ENCODE peak calls at places on chromosomes 3 and 15, in six cellular contexts. L is GF-D8; Q is lower leg skin; F is CD8-positive, alpha-beta T cell; N is D341Med; S is AG08395. B is an unnamed sample.

GRCh38 chr15:65901336-65901735 is 32.0 kb downstream of the RAB11A start:
- DNase-seq in F (no peak), N (no peak), L (no peak), Q (no peak), S (no peak), B (no peak)

GRCh38 chr15:63240136-63240535 is 37.3 kb upstream of the APH1B start:
- DNase-seq in L (no peak), S (no peak), Q (no peak), F (no peak), N (no peak), B (peak; percentile 10)

GRCh38 chr3:134485075-134485536 is 679 bp downstream of the ANAPC13 start:
- DNase-seq in F (no peak), L (no peak), Q (no peak), S (no peak), N (peak; percentile 56), B (peak; percentile 65)

GRCh38 chr3:64166584-64167155 is 58.6 kb downstream of the PRICKLE2 start:
- DNase-seq in S (no peak), Q (no peak), F (no peak), L (no peak), N (peak; percentile 50), B (peak; percentile 70)

GRCh38 chr3:25103391-25103790 is 324.7 kb upstream of the RARB start:
- DNase-seq in S (no peak), L (no peak), F (no peak), N (no peak), Q (no peak), B (no peak)

GRCh38 chr3:55818485-55818884 is 331.4 kb upstream of the WNT5A start:
- DNase-seq in S (no peak), L (no peak), Q (no peak), F (no peak), N (no peak), B (peak; percentile 0)

GRCh38 chr15:67144609-67145306 is 79.4 kb downstream of the SMAD3 start:
- DNase-seq in F (no peak), L (peak; percentile 13), N (no peak), Q (no peak), S (no peak), B (no peak)

GRCh38 chr15:90058308-90058707 is 44.0 kb downstream of the IDH2 start:
- DNase-seq in S (no peak), L (no peak), N (no peak), F (no peak), Q (no peak), B (no peak)

GRCh38 chr15:34821907-34822306 is 26.6 kb upstream of the ACTC1 start:
- DNase-seq in L (no peak), F (no peak), Q (no peak), N (peak; percentile 45), S (no peak), B (peak; percentile 93)

GRCh38 chr15:100714034-100714748 is 111.8 kb downstream of the ASB7 start:
- DNase-seq in L (no peak), F (no peak), S (no peak), Q (no peak), N (peak; percentile 10), B (no peak)

GRCh38 chr3:178714971-178715832 is 179.0 kb downstream of the KCNMB2 start:
- DNase-seq in L (no peak), S (no peak), Q (no peak), N (no peak), F (no peak), B (peak; percentile 5)

GRCh38 chr3:170848294-170848917 is 21.6 kb downstream of the RPL22L1 start:
- DNase-seq in N (no peak), Q (no peak), F (no peak), L (no peak), S (peak; percentile 53), B (peak; percentile 25)

GRCh38 chr15:90001062-90001682 is at the start of gene ZNF710:
- DNase-seq in F (peak; percentile 8), S (peak; percentile 46), N (peak; percentile 88), L (no peak), Q (no peak), B (peak; percentile 75)

GRCh38 chr3:42544492-42545283 is 37.1 kb downstream of the SEC22C start:
- DNase-seq in Q (no peak), L (no peak), S (peak; percentile 14), N (peak; percentile 20), F (no peak), B (no peak)

GRCh38 chr15:68203956-68204355 is 1.2 kb downstream of the CALML4 start:
- DNase-seq in N (no peak), Q (no peak), L (no peak), S (no peak), F (no peak), B (no peak)

GRCh38 chr15:101058735-101059134 is 139.6 kb downstream of the LRRK1 start:
- DNase-seq in Q (peak; percentile 8), L (no peak), F (no peak), N (peak; percentile 11), S (no peak), B (no peak)

GRCh38 chr3:41418961-41419691 is 219.8 kb downstream of the CTNNB1 start:
- DNase-seq in Q (no peak), N (no peak), S (peak; percentile 24), F (no peak), L (no peak), B (no peak)